ENCODE peak calls at places on chromosomes 11 and 22, in ten cellular contexts. U is H9; L is neural progenitor cell; I is stimulated activated CD8-positive, alpha-beta memory T cell treated with anti-CD3 and anti-CD28 coated beads, Interleukin-4, amount 100 ng/mL, for 24 hours; K is NT2/D1; A is CD4-positive, alpha-beta T cell; C is activated T-cell treated with anti-CD3 and anti-CD28 coated beads for 1 hour; T is T-helper 1 cell; P is esophagus squamous epithelium; M is HFFc6. B is an unnamed sample.

GRCh38 chr22:22681221-22681739 is 36.9 kb downstream of the GGTLC2 start:
- DNase-seq in U (no peak), L (no peak), I (no peak), K (no peak), A (no peak), C (no peak), T (no peak), P (no peak), M (no peak), B (peak)

GRCh38 chr11:2530131-2530854 is 85.5 kb downstream of the KCNQ1 start:
- DNase-seq in U (no peak), L (no peak), I (no peak), K (no peak), A (no peak), C (no peak), T (no peak), P (no peak), M (no peak), B (no peak)

GRCh38 chr11:128603752-128604472 is 16.6 kb upstream of the ETS1 start:
- DNase-seq in U (no peak), L (no peak), I (no peak), K (no peak), A (no peak), C (no peak), T (no peak), P (no peak), M (no peak), B (no peak)

GRCh38 chr11:15072551-15073143 is 746 bp upstream of the CALCB start:
- DNase-seq in U (no peak), L (no peak), I (no peak), K (no peak), A (no peak), C (no peak), T (no peak), P (no peak), M (no peak), B (no peak)

GRCh38 chr22:47452184-47452583 is 689.7 kb downstream of the TBC1D22A start:
- DNase-seq in U (no peak), L (no peak), I (no peak), K (peak), A (no peak), C (no peak), T (no peak), P (no peak), M (no peak), B (no peak)

GRCh38 chr11:2198621-2199365 is 27.2 kb upstream of the TH start:
- DNase-seq in U (no peak), L (no peak), I (no peak), K (no peak), A (no peak), C (no peak), T (no peak), P (no peak), M (no peak), B (no peak)

GRCh38 chr11:129846508-129847335 is 31.1 kb downstream of the TMEM45B start:
- DNase-seq in U (no peak), L (no peak), I (no peak), K (no peak), A (no peak), C (no peak), T (no peak), P (no peak), M (peak), B (peak)

GRCh38 chr11:17164361-17165246 is 43.2 kb downstream of the PIK3C2A start:
- DNase-seq in U (no peak), L (no peak), I (no peak), K (no peak), A (no peak), C (no peak), T (no peak), P (no peak), M (no peak), B (no peak)

GRCh38 chr22:35369996-35370395 is 10.9 kb upstream of the HMOX1 start:
- DNase-seq in U (no peak), L (no peak), I (no peak), K (no peak), A (no peak), C (no peak), T (no peak), P (no peak), M (no peak), B (no peak)

GRCh38 chr11:117220999-117221774 is 10.7 kb downstream of the PCSK7 start:
- DNase-seq in U (no peak), L (no peak), I (no peak), K (no peak), A (no peak), C (no peak), T (no peak), P (no peak), M (no peak), B (no peak)

GRCh38 chr11:102513869-102514268 is 16.7 kb downstream of the MMP7 start:
- DNase-seq in U (no peak), L (no peak), I (no peak), K (no peak), A (no peak), C (no peak), T (no peak), P (no peak), M (no peak), B (no peak)

GRCh38 chr11:62713343-62713742 is 5.9 kb downstream of the GNG3 start:
- DNase-seq in U (no peak), L (no peak), I (no peak), K (no peak), A (no peak), C (no peak), T (no peak), P (no peak), M (no peak), B (peak)

GRCh38 chr11:33475999-33476398 is 218.8 kb downstream of the HIPK3 start:
- DNase-seq in U (no peak), L (no peak), I (no peak), K (no peak), A (no peak), C (no peak), T (no peak), P (no peak), M (peak), B (peak)

GRCh38 chr11:95768521-95768920 is 21.1 kb downstream of the FAM76B start:
- DNase-seq in U (no peak), L (no peak), I (no peak), K (no peak), A (no peak), C (no peak), T (no peak), P (no peak), M (no peak), B (no peak)

GRCh38 chr11:3171931-3172560 is 6.9 kb upstream of the OSBPL5 start:
- DNase-seq in U (no peak), L (no peak), I (no peak), K (no peak), A (no peak), C (no peak), T (no peak), P (no peak), M (no peak), B (no peak)

GRCh38 chr11:115464269-115464668 is 39.9 kb downstream of the CADM1 start:
- DNase-seq in U (no peak), L (no peak), I (no peak), K (no peak), A (no peak), C (no peak), T (no peak), P (no peak), M (no peak), B (peak)

B was measured in kidney glomerular epithelial cell.